ENCODE peak calls at places on chromosomes 3 and 15, in seven cellular contexts. F is NCI-H2081, V is Calu3, R is cardiac fibroblast, B is NCI-H1048, X is amniotic stem cell, K is T follicular helper cell. N is an unnamed sample.

GRCh38 chr3:3664916-3665315 is 134.3 kb upstream of the LRRN1 start:
- DNase-seq in F (no peak), B (no peak), X (no peak), V (peak), R (no peak), K (no peak), N (no peak)

GRCh38 chr3:128875556-128876120 is 3.8 kb upstream of the ACAD9 start:
- DNase-seq in V (peak), X (no peak), R (peak), K (peak), B (no peak), F (peak), N (peak)

GRCh38 chr15:77028451-77029165 is 33.7 kb downstream of the PSTPIP1 start:
- DNase-seq in F (no peak), V (no peak), X (no peak), K (no peak), B (no peak), R (no peak), N (no peak)

GRCh38 chr3:57163751-57164150 is 1.4 kb downstream of the IL17RD start:
- DNase-seq in K (no peak), X (no peak), V (no peak), R (no peak), F (no peak), B (no peak), N (no peak)

GRCh38 chr3:106945435-106945834 is 431.8 kb upstream of the CCDC54 start:
- DNase-seq in B (no peak), V (no peak), F (peak), K (no peak), R (peak), X (no peak), N (no peak)

GRCh38 chr15:73550190-73550589 is 83.0 kb downstream of the NPTN start:
- DNase-seq in F (no peak), V (no peak), X (no peak), K (no peak), B (no peak), R (no peak), N (no peak)

GRCh38 chr15:66462630-66463029 is 34.9 kb downstream of the SNAPC5 start:
- DNase-seq in V (no peak), F (no peak), B (no peak), X (no peak), R (no peak), K (no peak), N (no peak)

GRCh38 chr3:40751652-40752051 is 226.9 kb downstream of the ZNF621 start:
- DNase-seq in V (no peak), K (no peak), X (no peak), R (no peak), B (no peak), F (no peak), N (no peak)

GRCh38 chr3:69052567-69052898 is 400 bp upstream of the TMF1 start:
- DNase-seq in R (no peak), X (no peak), K (no peak), F (no peak), V (no peak), B (no peak), N (no peak)

GRCh38 chr3:98712726-98713125 is 50.4 kb upstream of the ST3GAL6 start:
- DNase-seq in R (no peak), V (no peak), F (no peak), K (no peak), X (no peak), B (no peak), N (no peak)

GRCh38 chr3:102224171-102224570 is 210.6 kb upstream of the ZPLD1 start:
- DNase-seq in K (no peak), F (no peak), R (peak), V (peak), X (no peak), B (no peak), N (no peak)

GRCh38 chr3:45817788-45818523 is 21.6 kb upstream of the SLC6A20 start:
- DNase-seq in K (no peak), V (peak), R (peak), X (peak), B (no peak), F (no peak), N (no peak)

GRCh38 chr15:22227411-22227810 is 147.1 kb downstream of the OR4M2 start:
- DNase-seq in X (no peak), B (no peak), V (no peak), K (no peak), F (no peak), R (no peak), N (no peak)

GRCh38 chr15:52710710-52711107 is 31.5 kb upstream of the ATOSA start:
- DNase-seq in V (no peak), F (no peak), K (no peak), B (no peak), R (no peak), X (no peak), N (no peak)

GRCh38 chr15:78264304-78265136 is at the start of gene DNAJA4:
- DNase-seq in K (peak), F (peak), R (peak), X (no peak), V (peak), B (no peak), N (peak)

GRCh38 chr3:123723527-123724168 is 138.8 kb upstream of the HACD2 start:
- DNase-seq in B (no peak), K (peak), R (peak), F (peak), V (peak), X (peak), N (no peak)

GRCh38 chr3:99425930-99426329 is 212.5 kb upstream of the COL8A1 start:
- DNase-seq in B (no peak), X (no peak), K (no peak), F (no peak), R (no peak), V (no peak), N (no peak)

GRCh38 chr3:23805881-23806321 is at the start of gene UBE2E1:
- DNase-seq in X (peak), V (peak), K (peak), F (peak), B (no peak), R (peak), N (peak)

GRCh38 chr15:63490345-63491034 is 13.9 kb upstream of the USP3 start:
- DNase-seq in K (no peak), B (no peak), X (no peak), V (no peak), R (no peak), F (peak), N (no peak)

GRCh38 chr3:84184937-84185336 is 773.9 kb upstream of the CADM2 start:
- DNase-seq in X (no peak), F (no peak), B (no peak), V (no peak), R (no peak), K (no peak), N (no peak)

GRCh38 chr3:170997966-170998913 is 28.3 kb downstream of the SLC2A2 start:
- DNase-seq in B (no peak), K (no peak), F (no peak), X (no peak), V (no peak), R (peak), N (no peak)

GRCh38 chr15:95581595-95581994 is 748.9 kb upstream of the NR2F2 start:
- DNase-seq in V (no peak), X (no peak), B (no peak), R (no peak), F (no peak), K (no peak), N (no peak)

GRCh38 chr15:93566777-93567176 is 477.8 kb upstream of the RGMA start:
- DNase-seq in V (no peak), B (no peak), F (no peak), R (no peak), X (no peak), K (no peak), N (peak)

GRCh38 chr3:69241769-69242168 is 119.4 kb upstream of the LMOD3 start:
- DNase-seq in B (no peak), V (no peak), K (no peak), R (no peak), F (no peak), X (no peak), N (no peak)

GRCh38 chr3:160564949-160565441 is 376 bp downstream of the KPNA4 start:
- DNase-seq in R (peak), F (peak), K (peak), X (peak), V (peak), B (peak), N (peak)

GRCh38 chr3:142353571-142353970 is 94.3 kb downstream of the XRN1 start:
- DNase-seq in B (no peak), R (peak), X (no peak), K (no peak), V (no peak), F (no peak), N (no peak)

GRCh38 chr3:127211118-127212060 is 18.5 kb downstream of the PRR23E start:
- DNase-seq in V (no peak), K (no peak), B (no peak), F (no peak), X (no peak), R (no peak), N (no peak)

GRCh38 chr15:55247766-55248427 is 41.7 kb downstream of the RAB27A start:
- DNase-seq in K (no peak), F (no peak), R (no peak), V (no peak), B (no peak), X (no peak), N (no peak)

GRCh38 chr3:11005686-11006256 is 13.2 kb downstream of the SLC6A1 start:
- DNase-seq in X (no peak), B (no peak), K (no peak), V (no peak), F (no peak), R (no peak), N (no peak)

GRCh38 chr3:67529337-67529736 is 125.1 kb downstream of the SUCLG2 start:
- DNase-seq in K (no peak), R (no peak), B (no peak), V (no peak), X (no peak), F (no peak), N (no peak)

GRCh38 chr3:172562881-172563835 is 39.9 kb upstream of the TNFSF10 start:
- DNase-seq in B (no peak), R (peak), V (peak), F (no peak), K (no peak), X (no peak), N (no peak)

GRCh38 chr15:96047255-96047931 is 283.1 kb upstream of the NR2F2 start:
- DNase-seq in V (no peak), X (peak), B (no peak), R (peak), K (no peak), F (no peak), N (no peak)

GRCh38 chr15:54619180-54619579 is 577.6 kb downstream of the RSL24D1 start:
- DNase-seq in V (no peak), K (no peak), R (no peak), B (no peak), F (no peak), X (no peak), N (no peak)

GRCh38 chr15:23472033-23472432 is 25.0 kb upstream of the GOLGA6L2 start:
- DNase-seq in X (no peak), K (no peak), R (no peak), B (no peak), V (no peak), F (no peak), N (no peak)

N was measured in T-helper 1 cell.